ENCODE peak calls at places on chromosomes 11 and 22, in four cellular contexts. R is HepG2, W is K562, T is GM12878. L is an unnamed sample.

GRCh38 chr11:74169736-74170458 is 905 bp downstream of the C2CD3 start:
- DNase-seq in R (no peak), W (no peak), T (no peak), L (no peak)

GRCh38 chr11:16933756-16934603 is 80.2 kb downstream of the PLEKHA7 start:
- DNase-seq in R (no peak), W (no peak), T (no peak), L (no peak)

GRCh38 chr11:324131-324530 is 3.5 kb upstream of the IFITM3 start:
- DNase-seq in R (no peak), W (no peak), T (no peak), L (no peak)

GRCh38 chr22:17346578-17346977 is 22.7 kb upstream of the CECR2 start:
- DNase-seq in R (no peak), W (no peak), T (no peak), L (no peak)

GRCh38 chr22:28771195-28771791 is 1.2 kb upstream of the CCDC117 start:
- DNase-seq in R (peak; percentile 67), W (no peak), T (no peak), L (no peak)

GRCh38 chr22:19800761-19801244 is 40.2 kb downstream of the TBX1 start:
- DNase-seq in R (peak; percentile 34), W (peak; percentile 74), T (no peak), L (peak; percentile 58)

GRCh38 chr11:66218026-66218425 is 50.4 kb upstream of the RAB1B start:
- DNase-seq in R (no peak), W (no peak), T (no peak), L (no peak)

GRCh38 chr11:102157219-102157618 is 47.0 kb downstream of the YAP1 start:
- DNase-seq in R (peak; percentile 81), W (no peak), T (no peak), L (no peak)

GRCh38 chr22:19407649-19408606 is 23.6 kb downstream of the HIRA start:
- DNase-seq in R (no peak), W (peak; percentile 90), T (no peak), L (no peak)

GRCh38 chr22:38467438-38467903 is 425 bp upstream of the KDELR3 start:
- DNase-seq in R (no peak), W (peak; percentile 63), T (no peak), L (peak; percentile 48)

GRCh38 chr11:119417726-119418540 is 5.0 kb downstream of the THY1 start:
- DNase-seq in R (no peak), W (no peak), T (no peak), L (no peak)

GRCh38 chr22:28783786-28784671 is 11.5 kb downstream of the CCDC117 start:
- DNase-seq in R (peak; percentile 96), W (no peak), T (no peak), L (no peak)

GRCh38 chr22:37060801-37061610 is 9.5 kb downstream of the KCTD17 start:
- DNase-seq in R (no peak), W (no peak), T (no peak), L (no peak)

GRCh38 chr11:79896258-79896657 is 455.4 kb upstream of the TENM4 start:
- DNase-seq in R (no peak), W (no peak), T (no peak), L (no peak)

GRCh38 chr11:33634291-33634834 is 66.3 kb downstream of the C11orf91 start:
- DNase-seq in R (no peak), W (no peak), T (no peak), L (no peak)

GRCh38 chr11:111665779-111666178 is 63.5 kb downstream of the SIK2 start:
- DNase-seq in R (peak; percentile 44), W (peak; percentile 22), T (no peak), L (peak; percentile 16)

GRCh38 chr11:102427068-102427467 is 25.5 kb downstream of the TMEM123 start:
- DNase-seq in R (no peak), W (no peak), T (no peak), L (no peak)

GRCh38 chr11:926341-926916 is 759 bp downstream of the AP2A2 start:
- DNase-seq in R (no peak), W (peak; percentile 38), T (no peak), L (no peak)

GRCh38 chr11:76588455-76589325 is 81.9 kb downstream of the LRRC32 start:
- DNase-seq in R (no peak), W (peak; percentile 20), T (no peak), L (no peak)

GRCh38 chr11:48169259-48169658 is 47.4 kb upstream of the OR4B1 start:
- DNase-seq in R (no peak), W (no peak), T (no peak), L (no peak)

GRCh38 chr11:64353101-64353738 is 5.7 kb upstream of the RPS6KA4 start:
- DNase-seq in R (no peak), W (no peak), T (no peak), L (no peak)

GRCh38 chr11:69799582-69799981 is 19.6 kb downstream of the FGF3 start:
- DNase-seq in R (peak; percentile 23), W (peak; percentile 82), T (no peak), L (no peak)

GRCh38 chr11:72238040-72238450 is 5.9 kb downstream of the PHOX2A start:
- DNase-seq in R (peak; percentile 47), W (peak; percentile 84), T (no peak), L (peak; percentile 94)

GRCh38 chr11:29127456-29127855 is 889.4 kb downstream of the KCNA4 start:
- DNase-seq in R (no peak), W (no peak), T (no peak), L (no peak)

GRCh38 chr11:30147293-30147692 is 83.5 kb upstream of the FSHB start:
- DNase-seq in R (no peak), W (no peak), T (no peak), L (peak; percentile 20)

GRCh38 chr22:44448271-44448780 is 49.7 kb downstream of the RTL6 start:
- DNase-seq in R (no peak), W (no peak), T (no peak), L (no peak)

GRCh38 chr11:123740787-123741158 is 687 bp downstream of the ZNF202 start:
- DNase-seq in R (no peak), W (no peak), T (no peak), L (no peak)

DNA sequence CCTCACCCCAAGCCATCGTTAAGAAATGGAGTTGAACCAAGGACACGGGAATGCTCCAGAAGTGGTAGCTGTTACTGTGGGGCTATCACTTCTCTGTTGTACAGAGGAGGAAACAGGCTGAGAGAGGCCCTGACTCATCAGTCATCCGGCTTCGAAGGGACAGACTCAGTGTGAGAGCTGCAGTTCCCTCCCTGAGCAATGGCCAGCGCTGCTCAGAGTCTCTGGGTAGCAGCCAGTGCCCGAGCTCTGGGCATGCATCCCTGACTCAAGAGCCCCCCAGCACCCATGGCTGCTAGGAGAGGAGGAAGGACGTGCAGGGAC is 291.4 kb downstream of the TBC1D22A start:
- DNase-seq in R (no peak), W (no peak), T (no peak), L (no peak)
- TF ChIP-seq CREB1 in R (no peak), W (no peak), T (no peak), L (no peak)

GRCh38 chr11:2468363-2469240 is 23.8 kb downstream of the KCNQ1 start:
- DNase-seq in R (no peak), W (peak; percentile 5), T (no peak), L (no peak)
- TF ChIP-seq ETV6 in R (no peak), W (no peak), T (no peak), L (no peak)

GRCh38 chr11:46712874-46713576 is 6.0 kb upstream of the F2 start:
- DNase-seq in R (no peak), W (no peak), T (no peak), L (no peak)
- TF ChIP-seq SP1 in R (no peak), W (no peak), T (no peak), L (no peak)

GRCh38 chr11:128889657-128890213 is 1.4 kb upstream of the KCNJ5 start:
- DNase-seq in R (no peak), W (no peak), T (no peak), L (no peak)
- TF ChIP-seq CREB1 in R (no peak), W (no peak), T (no peak), L (no peak)

GRCh38 chr11:90661233-90661632 is 438.4 kb upstream of the CHORDC1 start:
- DNase-seq in R (no peak), W (no peak), T (no peak), L (no peak)
- TF ChIP-seq ETV6 in R (no peak), W (no peak), T (no peak), L (no peak)

GRCh38 chr11:61980783-61981541 is 13.5 kb upstream of the FTH1 start:
- DNase-seq in R (peak; percentile 95), W (no peak), T (no peak), L (no peak)

GRCh38 chr11:61978703-61979661 is 11.5 kb upstream of the FTH1 start:
- DNase-seq in R (no peak), W (peak; percentile 12), T (no peak), L (no peak)

GRCh38 chr11:61985863-61986262 is 18.4 kb upstream of the FTH1 start:
- DNase-seq in R (no peak), W (no peak), T (no peak), L (no peak)

GRCh38 chr11:61983419-61983818 is 16.0 kb upstream of the FTH1 start:
- DNase-seq in R (no peak), W (no peak), T (no peak), L (no peak)
- TF ChIP-seq SP1 in R (no peak), W (no peak), T (no peak), L (no peak)

DNA sequence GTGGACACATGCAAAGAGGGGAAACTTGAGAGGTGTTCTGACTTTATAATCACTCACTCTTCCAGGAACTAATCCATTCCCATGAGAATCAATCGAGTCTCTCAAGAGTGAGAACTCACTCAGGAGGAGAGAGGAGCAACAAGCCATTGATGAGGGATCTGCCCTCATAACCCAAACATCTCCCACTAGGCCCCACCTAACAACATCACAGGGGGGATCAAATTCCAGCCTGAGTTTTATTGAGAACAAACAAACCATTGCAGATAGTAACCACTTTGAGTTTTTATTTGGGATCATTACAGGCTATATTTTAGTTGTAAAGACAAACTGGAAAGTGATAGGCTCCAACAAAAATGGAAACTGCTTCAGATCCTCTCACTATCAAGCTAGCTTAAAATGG is 328.8 kb upstream of the CTSC start:
- DNase-seq in R (no peak), W (no peak), T (no peak), L (no peak)
- TF ChIP-seq CREB1 in R (no peak), W (no peak), T (no peak), L (no peak)

DNA sequence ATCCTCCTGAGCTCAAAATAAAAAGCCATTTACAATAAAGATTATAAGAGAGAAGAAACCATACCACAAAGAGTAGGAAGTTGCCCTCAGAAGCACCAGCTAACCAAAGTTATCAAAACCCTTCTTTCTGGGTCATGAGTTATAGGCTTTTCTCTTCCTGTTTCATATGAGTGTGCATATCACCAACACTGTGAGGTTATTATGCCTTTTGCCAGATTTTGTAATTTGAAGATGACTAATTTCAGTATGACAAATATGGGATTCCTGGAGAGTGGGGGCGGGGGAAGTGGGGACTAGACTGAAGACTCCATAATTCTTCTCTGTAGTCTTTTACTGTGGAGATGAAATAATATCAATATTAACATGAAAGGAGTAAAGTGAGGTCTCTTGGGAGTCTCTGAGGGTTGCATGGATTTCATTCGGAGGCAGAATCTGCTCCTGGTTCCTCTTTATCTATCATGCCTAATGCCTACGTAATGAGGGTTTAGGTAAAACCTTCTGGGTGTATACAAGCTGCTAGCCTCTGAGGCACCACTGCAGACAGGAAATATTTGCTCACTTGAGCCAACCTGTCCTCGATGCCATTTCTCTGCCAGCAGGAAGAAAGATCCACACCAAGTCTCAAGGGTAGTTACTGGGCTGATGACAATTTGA is 2.1 kb downstream of the LPXN start:
- DNase-seq in R (no peak), W (no peak), T (no peak), L (no peak)
- TF ChIP-seq ETV6 in R (no peak), W (no peak), T (peak; percentile 92), L (no peak)

L was measured in WTC11.